ENCODE peak calls at places on chromosomes 4 and X, in eight cellular contexts. Y, D, J, E, Z, H, S and N are unnamed samples.

GRCh38 chrX:128816919-128817318 is 706.4 kb downstream of the SMARCA1 start:
- DNase-seq in Y (no peak), D (peak), J (no peak), E (no peak), Z (no peak), H (no peak), S (no peak), N (no peak)

GRCh38 chrX:32137525-32137924 is 1065.7 kb upstream of the FTHL17 start:
- DNase-seq in Y (no peak), D (peak), J (no peak), E (no peak), Z (no peak), H (no peak), S (peak), N (no peak)

GRCh38 chr4:151099976-151100417 is 569 bp downstream of the RPS3A start:
- DNase-seq in Y (no peak), D (no peak), J (no peak), E (peak), Z (no peak), H (no peak), S (no peak), N (no peak)

GRCh38 chrX:68710870-68711576 is 63.6 kb downstream of the STARD8 start:
- DNase-seq in Y (no peak), D (peak), J (peak), E (peak), Z (peak), H (peak), S (peak), N (peak)

GRCh38 chrX:129646721-129647587 is 7.8 kb downstream of the APLN start:
- DNase-seq in Y (no peak), D (no peak), J (no peak), E (no peak), Z (no peak), H (no peak), S (peak), N (no peak)

GRCh38 chr4:79217043-79217442 is 108.8 kb downstream of the NAA11 start:
- DNase-seq in Y (no peak), D (no peak), J (no peak), E (no peak), Z (no peak), H (no peak), S (no peak), N (no peak)

GRCh38 chr4:3791910-3792542 is 25.8 kb downstream of the ADRA2C start:
- DNase-seq in Y (peak), D (peak), J (peak), E (peak), Z (peak), H (peak), S (peak), N (no peak)

GRCh38 chr4:101983835-101984234 is 193.3 kb downstream of the BANK1 start:
- DNase-seq in Y (no peak), D (no peak), J (no peak), E (no peak), Z (no peak), H (no peak), S (no peak), N (no peak)

GRCh38 chr4:182268966-182269365 is 25.8 kb downstream of the TENM3 start:
- DNase-seq in Y (no peak), D (no peak), J (no peak), E (no peak), Z (no peak), H (no peak), S (no peak), N (no peak)

GRCh38 chrX:56253832-56254703 is 21.9 kb downstream of the KLF8 start:
- DNase-seq in Y (no peak), D (no peak), J (no peak), E (no peak), Z (no peak), H (no peak), S (no peak), N (no peak)